ENCODE peak calls at places on chromosomes 11 and 22, in eight cellular contexts. One of them, this sample, is unnamed.
A peak's percentile ranks its signal among the peaks of the same experiment; 100 is the strongest.

GRCh38 chr11:103652013-103652412 is 384.4 kb upstream of the DDI1 start:
- DNase-seq in pancreas: no peak
- DNase-seq in kidney: no peak
- DNase-seq in tibial artery: no peak
- DNase-seq in A673: peak; percentile 86
- DNase-seq in sigmoid colon: no peak
- DNase-seq in testis: no peak
- DNase-seq in heart left ventricle: no peak
- DNase-seq in this sample: no peak

GRCh38 chr11:36594316-36594989 is at the start of gene IFTAP:
- DNase-seq in kidney: peak; percentile 72
- DNase-seq in pancreas: peak; percentile 68
- DNase-seq in heart left ventricle: no peak
- DNase-seq in tibial artery: peak; percentile 39
- DNase-seq in sigmoid colon: peak; percentile 68
- DNase-seq in testis: peak; percentile 75
- DNase-seq in A673: peak; percentile 99
- DNase-seq in this sample: peak; percentile 35

GRCh38 chr11:83063073-83063754 is 8.5 kb downstream of the RAB30 start:
- DNase-seq in A673: peak; percentile 26
- DNase-seq in kidney: no peak
- DNase-seq in heart left ventricle: no peak
- DNase-seq in sigmoid colon: no peak
- DNase-seq in tibial artery: no peak
- DNase-seq in pancreas: no peak
- DNase-seq in testis: no peak
- DNase-seq in this sample: no peak

GRCh38 chr22:36816635-36817428 is at the start of gene PVALB:
- DNase-seq in kidney: no peak
- DNase-seq in A673: peak; percentile 37
- DNase-seq in tibial artery: no peak
- DNase-seq in heart left ventricle: no peak
- DNase-seq in sigmoid colon: no peak
- DNase-seq in testis: peak; percentile 23
- DNase-seq in pancreas: peak; percentile 36
- DNase-seq in this sample: peak; percentile 57

GRCh38 chr11:65887723-65888162 is 528 bp downstream of the FIBP start:
- DNase-seq in A673: no peak
- DNase-seq in sigmoid colon: no peak
- DNase-seq in pancreas: no peak
- DNase-seq in testis: no peak
- DNase-seq in tibial artery: no peak
- DNase-seq in heart left ventricle: no peak
- DNase-seq in kidney: no peak
- DNase-seq in this sample: no peak

GRCh38 chr11:57983211-57983610 is 40.5 kb upstream of the OR9Q1 start:
- DNase-seq in kidney: no peak
- DNase-seq in testis: no peak
- DNase-seq in sigmoid colon: no peak
- DNase-seq in pancreas: no peak
- DNase-seq in heart left ventricle: no peak
- DNase-seq in tibial artery: no peak
- DNase-seq in A673: no peak
- DNase-seq in this sample: no peak

GRCh38 chr11:119065369-119065768 is 2.2 kb upstream of the VPS11 start:
- DNase-seq in testis: peak; percentile 43
- DNase-seq in sigmoid colon: no peak
- DNase-seq in pancreas: no peak
- DNase-seq in heart left ventricle: no peak
- DNase-seq in kidney: no peak
- DNase-seq in tibial artery: no peak
- DNase-seq in A673: peak; percentile 70
- DNase-seq in this sample: peak; percentile 52

GRCh38 chr11:31690041-31690440 is 121.1 kb downstream of the PAX6 start:
- DNase-seq in A673: no peak
- DNase-seq in tibial artery: no peak
- DNase-seq in kidney: no peak
- DNase-seq in pancreas: no peak
- DNase-seq in testis: no peak
- DNase-seq in heart left ventricle: no peak
- DNase-seq in sigmoid colon: no peak
- DNase-seq in this sample: no peak

GRCh38 chr22:22214819-22215329 is 29.7 kb upstream of the VPREB1 start:
- DNase-seq in pancreas: no peak
- DNase-seq in A673: no peak
- DNase-seq in tibial artery: no peak
- DNase-seq in kidney: no peak
- DNase-seq in testis: no peak
- DNase-seq in sigmoid colon: no peak
- DNase-seq in heart left ventricle: no peak
- DNase-seq in this sample: no peak

GRCh38 chr11:118581057-118581456 is 8.8 kb downstream of the ARCN1 start:
- DNase-seq in tibial artery: no peak
- DNase-seq in kidney: no peak
- DNase-seq in testis: no peak
- DNase-seq in heart left ventricle: no peak
- DNase-seq in sigmoid colon: no peak
- DNase-seq in A673: no peak
- DNase-seq in pancreas: no peak
- DNase-seq in this sample: no peak

GRCh38 chr11:1200611-1201191 is 22.2 kb upstream of the MUC5B start:
- DNase-seq in tibial artery: no peak
- DNase-seq in kidney: peak; percentile 56
- DNase-seq in A673: no peak
- DNase-seq in heart left ventricle: no peak
- DNase-seq in testis: no peak
- DNase-seq in sigmoid colon: peak; percentile 38
- DNase-seq in pancreas: no peak
- DNase-seq in this sample: no peak

GRCh38 chr11:6647282-6647679 is 8.3 kb downstream of the DCHS1 start:
- DNase-seq in sigmoid colon: peak; percentile 71
- DNase-seq in A673: peak; percentile 57
- DNase-seq in tibial artery: no peak
- DNase-seq in pancreas: no peak
- DNase-seq in heart left ventricle: peak; percentile 62
- DNase-seq in testis: no peak
- DNase-seq in kidney: peak; percentile 67
- DNase-seq in this sample: no peak

GRCh38 chr11:6646040-6646439 is 9.6 kb downstream of the DCHS1 start:
- DNase-seq in A673: no peak
- DNase-seq in heart left ventricle: peak; percentile 92
- DNase-seq in pancreas: no peak
- DNase-seq in sigmoid colon: peak; percentile 82
- DNase-seq in kidney: peak; percentile 90
- DNase-seq in testis: no peak
- DNase-seq in tibial artery: peak; percentile 53
- DNase-seq in this sample: no peak

GRCh38 chr11:6647836-6648235 is 7.8 kb downstream of the DCHS1 start:
- DNase-seq in kidney: no peak
- DNase-seq in testis: no peak
- DNase-seq in heart left ventricle: no peak
- DNase-seq in pancreas: no peak
- DNase-seq in sigmoid colon: peak; percentile 54
- DNase-seq in tibial artery: no peak
- DNase-seq in A673: no peak
- DNase-seq in this sample: no peak

GRCh38 chr11:6648505-6648904 is 7.1 kb downstream of the DCHS1 start:
- DNase-seq in sigmoid colon: peak; percentile 61
- DNase-seq in tibial artery: no peak
- DNase-seq in A673: no peak
- DNase-seq in heart left ventricle: no peak
- DNase-seq in pancreas: no peak
- DNase-seq in testis: no peak
- DNase-seq in kidney: no peak
- DNase-seq in this sample: no peak

DNA sequence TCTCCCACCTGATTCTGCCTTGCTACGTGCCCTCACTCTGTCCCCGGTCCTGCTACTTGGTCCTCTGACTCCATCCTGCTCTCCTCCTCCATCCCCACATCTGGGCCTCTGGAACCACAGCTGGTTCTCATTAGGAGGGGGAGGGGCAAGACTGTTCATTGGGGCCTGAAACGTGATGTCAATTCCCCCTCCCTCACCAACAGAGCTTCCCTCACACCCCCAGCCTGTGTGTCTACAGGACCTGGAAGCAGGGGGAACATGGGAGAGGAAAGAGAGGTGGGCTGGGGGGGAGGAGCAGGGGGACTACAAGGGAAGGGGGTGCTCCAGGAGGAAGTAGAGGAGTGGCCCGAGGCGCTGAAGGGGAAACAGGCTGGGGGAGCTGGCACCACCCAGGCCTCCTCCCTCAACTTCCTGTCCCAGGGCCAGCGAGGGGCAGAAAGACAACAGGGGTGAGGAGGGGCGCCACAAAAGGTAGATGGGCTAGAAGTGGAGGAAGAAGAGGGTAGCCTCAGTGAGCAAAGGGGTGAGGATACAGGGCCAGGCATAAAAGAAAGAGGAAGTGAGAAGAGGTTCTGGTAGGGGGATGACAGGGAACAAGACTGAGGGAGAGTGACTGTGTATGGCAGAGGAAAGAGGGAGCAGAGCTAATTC is 8.9 kb downstream of the DCHS1 start:
- DNase-seq in A673: peak; percentile 51
- DNase-seq in kidney: peak; percentile 76
- DNase-seq in tibial artery: no peak
- DNase-seq in heart left ventricle: peak; percentile 79
- DNase-seq in sigmoid colon: peak; percentile 84
- DNase-seq in pancreas: no peak
- DNase-seq in testis: no peak
- DNase-seq in this sample: peak; percentile 23
- H3K4me3 ChIP-seq in A673: no peak overlapping the region
- H3K4me3 ChIP-seq in kidney: no peak overlapping the region
- H3K4me3 ChIP-seq in tibial artery: no peak overlapping the region
- H3K4me3 ChIP-seq in heart left ventricle: no peak overlapping the region
- H3K4me3 ChIP-seq in sigmoid colon: no peak overlapping the region
- H3K4me3 ChIP-seq in pancreas: no peak overlapping the region
- H3K4me3 ChIP-seq in testis: no peak overlapping the region
- H3K4me3 ChIP-seq in this sample: no peak overlapping the region

GRCh38 chr11:102452461-102453285 is at the start of gene TMEM123:
- DNase-seq in pancreas: peak; percentile 72
- DNase-seq in testis: peak; percentile 87
- DNase-seq in kidney: peak; percentile 93
- DNase-seq in heart left ventricle: peak; percentile 93
- DNase-seq in tibial artery: peak; percentile 67
- DNase-seq in sigmoid colon: peak; percentile 92
- DNase-seq in A673: peak; percentile 89
- DNase-seq in this sample: peak; percentile 83
- H3K4me1 ChIP-seq in pancreas: peaks cover 28% of the 10 kb centered on the region
- H3K4me1 ChIP-seq in testis: peaks cover 7% of the 10 kb centered on the region
- H3K4me1 ChIP-seq in kidney: peaks cover 4% of the 10 kb centered on the region
- H3K4me1 ChIP-seq in heart left ventricle: peaks cover 10% of the 10 kb centered on the region
- H3K4me1 ChIP-seq in tibial artery: no peaks in the 10 kb centered on the region
- H3K4me1 ChIP-seq in sigmoid colon: peaks cover 44% of the 10 kb centered on the region
- H3K4me1 ChIP-seq in A673: peaks cover 59% of the 10 kb centered on the region
- H3K4me1 ChIP-seq in this sample: peaks cover 8% of the 10 kb centered on the region

DNA sequence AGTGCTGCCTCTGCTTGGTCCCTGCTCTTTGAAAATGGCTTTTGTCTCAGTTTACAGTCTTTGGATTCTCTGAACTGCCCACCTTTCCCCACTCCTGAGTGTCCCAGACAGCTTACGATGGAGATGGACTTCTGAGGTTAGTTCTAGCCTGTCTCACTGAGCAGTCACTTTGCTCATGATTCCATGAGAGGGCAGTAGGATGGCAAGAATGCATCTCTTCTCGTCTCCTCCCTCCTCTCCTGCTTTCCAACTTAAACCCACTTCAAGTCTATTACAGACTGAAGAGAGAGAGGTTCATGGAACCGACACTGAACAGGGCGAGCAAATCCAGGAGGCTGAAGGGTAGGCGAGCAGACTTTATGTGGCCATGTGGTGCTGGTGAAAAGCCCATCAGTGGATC is 38.5 kb downstream of the CEP164 start:
- DNase-seq in tibial artery: no peak
- DNase-seq in kidney: no peak
- DNase-seq in pancreas: no peak
- DNase-seq in sigmoid colon: no peak
- DNase-seq in testis: no peak
- DNase-seq in A673: no peak
- DNase-seq in heart left ventricle: no peak
- DNase-seq in this sample: no peak
- TF ChIP-seq CTCF in tibial artery: no peak
- TF ChIP-seq CTCF in kidney: no peak
- TF ChIP-seq CTCF in pancreas: no peak
- TF ChIP-seq CTCF in sigmoid colon: no peak
- TF ChIP-seq CTCF in testis: no peak
- TF ChIP-seq CTCF in A673: no peak
- TF ChIP-seq CTCF in heart left ventricle: no peak
- TF ChIP-seq CTCF in this sample: no peak

GRCh38 chr11:115389790-115390189 is 114.4 kb downstream of the CADM1 start:
- DNase-seq in sigmoid colon: no peak
- DNase-seq in A673: no peak
- DNase-seq in testis: no peak
- DNase-seq in heart left ventricle: no peak
- DNase-seq in kidney: no peak
- DNase-seq in pancreas: no peak
- DNase-seq in tibial artery: no peak
- DNase-seq in this sample: no peak
- H3K4me3 ChIP-seq in sigmoid colon: no peak overlapping the region
- H3K4me3 ChIP-seq in A673: no peak overlapping the region
- H3K4me3 ChIP-seq in testis: no peak overlapping the region
- H3K4me3 ChIP-seq in heart left ventricle: no peak overlapping the region
- H3K4me3 ChIP-seq in kidney: no peak overlapping the region
- H3K4me3 ChIP-seq in pancreas: no peak overlapping the region
- H3K4me3 ChIP-seq in tibial artery: no peak overlapping the region
- H3K4me3 ChIP-seq in this sample: no peak overlapping the region

GRCh38 chr11:75718406-75719088 is 909 bp downstream of the MOGAT2 start:
- DNase-seq in tibial artery: no peak
- DNase-seq in A673: no peak
- DNase-seq in testis: no peak
- DNase-seq in heart left ventricle: no peak
- DNase-seq in kidney: no peak
- DNase-seq in pancreas: no peak
- DNase-seq in sigmoid colon: no peak
- DNase-seq in this sample: no peak
- H3K4me1 ChIP-seq in tibial artery: no peaks in the 10 kb centered on the region
- H3K4me1 ChIP-seq in A673: no peaks in the 10 kb centered on the region
- H3K4me1 ChIP-seq in testis: no peaks in the 10 kb centered on the region
- H3K4me1 ChIP-seq in heart left ventricle: no peaks in the 10 kb centered on the region
- H3K4me1 ChIP-seq in kidney: no peaks in the 10 kb centered on the region
- H3K4me1 ChIP-seq in pancreas: no peaks in the 10 kb centered on the region
- H3K4me1 ChIP-seq in sigmoid colon: no peaks in the 10 kb centered on the region
- H3K4me1 ChIP-seq in this sample: peaks cover 2% of the 10 kb centered on the region

GRCh38 chr11:94417386-94417987 is 16.3 kb upstream of the GPR83 start:
- DNase-seq in heart left ventricle: no peak
- DNase-seq in kidney: no peak
- DNase-seq in pancreas: no peak
- DNase-seq in sigmoid colon: no peak
- DNase-seq in testis: peak; percentile 34
- DNase-seq in A673: peak; percentile 45
- DNase-seq in tibial artery: no peak
- DNase-seq in this sample: no peak
- TF ChIP-seq CTCF in heart left ventricle: peak; percentile 59
- TF ChIP-seq CTCF in kidney: peak; percentile 52
- TF ChIP-seq CTCF in pancreas: no peak
- TF ChIP-seq CTCF in sigmoid colon: no peak
- TF ChIP-seq CTCF in testis: peak; percentile 48
- TF ChIP-seq CTCF in A673: peak; percentile 75
- TF ChIP-seq CTCF in tibial artery: peak; percentile 45
- TF ChIP-seq CTCF in this sample: peak; percentile 73